ENCODE peak calls at places on chromosomes 1 and 21, in seven cellular contexts. L is GM12891, N is left ventricle myocardium inferior, A is head of caudate nucleus, T is neuronal stem cell, Y is RWPE1, V is A673. D is an unnamed sample.

GRCh38 chr21:43921602-43921978 is 56.6 kb downstream of the AGPAT3 start:
- DNase-seq in T (no peak), Y (no peak), N (peak), A (no peak), L (no peak), V (no peak), D (no peak)

GRCh38 chr1:93619507-93620168 is 62.0 kb downstream of the BCAR3 start:
- DNase-seq in Y (no peak), T (no peak), L (no peak), V (peak), A (no peak), N (no peak), D (no peak)

GRCh38 chr1:230382060-230382491 is 44.1 kb downstream of the PGBD5 start:
- DNase-seq in A (no peak), T (no peak), L (no peak), Y (no peak), N (no peak), V (peak), D (no peak)

GRCh38 chr1:22457356-22457755 is 5.7 kb downstream of the ZBTB40 start:
- DNase-seq in N (no peak), V (no peak), T (no peak), Y (no peak), A (no peak), L (no peak), D (no peak)

GRCh38 chr1:67333603-67334002 is 25.9 kb downstream of the IL12RB2 start:
- DNase-seq in V (no peak), N (no peak), A (no peak), T (no peak), L (no peak), Y (peak), D (no peak)

GRCh38 chr1:187936667-187937066 is 1107.9 kb downstream of the PLA2G4A start:
- DNase-seq in T (no peak), V (no peak), N (no peak), Y (no peak), L (no peak), A (no peak), D (no peak)

GRCh38 chr1:229303855-229304254 is 32.9 kb downstream of the RAB4A start:
- DNase-seq in N (no peak), T (no peak), A (no peak), Y (no peak), V (no peak), L (no peak), D (no peak)

GRCh38 chr21:16473965-16474364 is 744.2 kb downstream of the USP25 start:
- DNase-seq in L (no peak), A (no peak), T (no peak), Y (no peak), V (no peak), N (no peak), D (no peak)

GRCh38 chr21:45019076-45019886 is 55.1 kb upstream of the ADARB1 start:
- DNase-seq in V (peak), T (no peak), L (no peak), N (peak), A (no peak), Y (no peak), D (no peak)

GRCh38 chr21:31374430-31374829 is 30.4 kb upstream of the TIAM1 start:
- DNase-seq in T (no peak), A (no peak), V (no peak), N (no peak), L (no peak), Y (no peak), D (no peak)

GRCh38 chr21:14901482-14901958 is 163.3 kb downstream of the NRIP1 start:
- DNase-seq in A (no peak), T (no peak), Y (peak), V (no peak), L (no peak), N (no peak), D (no peak)

GRCh38 chr1:5343256-5344020 is 648.8 kb downstream of the NPHP4 start:
- DNase-seq in L (no peak), A (no peak), N (no peak), Y (no peak), V (no peak), T (no peak), D (no peak)

GRCh38 chr21:46570631-46571030 is 34.3 kb downstream of the S100B start:
- DNase-seq in T (no peak), N (no peak), Y (no peak), A (no peak), L (no peak), V (no peak), D (no peak)

GRCh38 chr1:213982814-213983588 is 4.8 kb upstream of the PROX1 start:
- DNase-seq in L (no peak), Y (no peak), T (peak), A (peak), V (no peak), N (peak), D (peak)

GRCh38 chr1:10237157-10237539 is 26.8 kb downstream of the KIF1B start:
- DNase-seq in Y (no peak), V (no peak), N (no peak), L (no peak), A (no peak), T (no peak), D (no peak)

GRCh38 chr21:33908760-33909159 is 6.8 kb downstream of the ATP5PO start:
- DNase-seq in Y (no peak), V (no peak), A (no peak), T (no peak), L (no peak), N (no peak), D (no peak)

GRCh38 chr1:48471103-48471502 is 901 bp downstream of the SPATA6 start:
- DNase-seq in T (no peak), N (no peak), L (no peak), V (no peak), Y (no peak), A (peak), D (peak)

GRCh38 chr1:31675161-31675560 is 28.7 kb downstream of the COL16A1 start:
- DNase-seq in Y (no peak), V (no peak), N (no peak), L (no peak), A (no peak), T (no peak), D (no peak)

GRCh38 chr1:31617218-31617916 is at the start of gene HCRTR1:
- DNase-seq in A (no peak), V (no peak), T (no peak), L (no peak), Y (no peak), N (no peak), D (no peak)

GRCh38 chr1:2946999-2947650 is 74.1 kb upstream of the ACTRT2 start:
- DNase-seq in A (no peak), Y (no peak), T (no peak), N (no peak), V (no peak), L (no peak), D (no peak)

GRCh38 chr1:189500777-189501176 is 976.9 kb downstream of the BRINP3 start:
- DNase-seq in N (no peak), L (no peak), T (no peak), V (no peak), Y (no peak), A (no peak), D (no peak)

GRCh38 chr1:93559045-93559444 is 111.1 kb downstream of the FNBP1L start:
- DNase-seq in A (no peak), Y (no peak), N (no peak), T (no peak), V (no peak), L (no peak), D (no peak)

GRCh38 chr1:235714205-235714897 is 64.8 kb upstream of the GNG4 start:
- DNase-seq in L (no peak), T (no peak), N (no peak), A (no peak), Y (no peak), V (no peak), D (no peak)